ENCODE peak calls at places on chromosomes 5 and 9, in five cellular contexts. X, W, B, H and L are unnamed samples.

GRCh38 chr5:59039003-59039295 is 456.1 kb downstream of the RAB3C start:
- DNase-seq in X (no peak), W (no peak), B (peak), H (no peak), L (no peak)

GRCh38 chr9:87465791-87466190 is 31.9 kb upstream of the DAPK1 start:
- DNase-seq in X (no peak), W (no peak), B (no peak), H (no peak), L (no peak)

GRCh38 chr9:18333157-18333556 is 140.8 kb upstream of the ADAMTSL1 start:
- DNase-seq in X (no peak), W (no peak), B (peak), H (no peak), L (no peak)

GRCh38 chr5:1792842-1793266 is 6.8 kb downstream of the MRPL36 start:
- DNase-seq in X (no peak), W (peak), B (peak), H (no peak), L (no peak)

GRCh38 chr5:94901071-94901979 is 282.9 kb downstream of the SLF1 start:
- DNase-seq in X (no peak), W (peak), B (peak), H (no peak), L (no peak)

GRCh38 chr5:176822041-176822425 is 11.7 kb downstream of the UNC5A start:
- DNase-seq in X (no peak), W (no peak), B (no peak), H (no peak), L (no peak)

GRCh38 chr5:72561407-72561972 is 54.3 kb upstream of the ZNF366 start:
- DNase-seq in X (no peak), W (no peak), B (no peak), H (no peak), L (no peak)

GRCh38 chr5:67262202-67262601 is 65.6 kb upstream of the CD180 start:
- DNase-seq in X (no peak), W (no peak), B (no peak), H (no peak), L (no peak)

GRCh38 chr9:116951588-116952433 is 264.7 kb downstream of the TRIM32 start:
- DNase-seq in X (no peak), W (peak), B (peak), H (no peak), L (no peak)

GRCh38 chr9:79980440-79980839 is 408.7 kb downstream of the TLE4 start:
- DNase-seq in X (no peak), W (no peak), B (no peak), H (no peak), L (no peak)

GRCh38 chr9:112945620-112946208 is 55.0 kb upstream of the SLC46A2 start:
- DNase-seq in X (no peak), W (no peak), B (no peak), H (no peak), L (no peak)

GRCh38 chr9:123893831-123894460 is 36.0 kb downstream of the DENND1A start:
- DNase-seq in X (no peak), W (peak), B (peak), H (no peak), L (no peak)

GRCh38 chr5:133287500-133287899 is 235.7 kb downstream of the HSPA4 start:
- DNase-seq in X (peak), W (no peak), B (peak), H (peak), L (peak)

GRCh38 chr9:125317704-125318103 is 56.1 kb downstream of the GAPVD1 start:
- DNase-seq in X (no peak), W (no peak), B (no peak), H (no peak), L (no peak)

GRCh38 chr9:108636023-108636422 is 219.8 kb downstream of the ACTL7B start:
- DNase-seq in X (no peak), W (no peak), B (no peak), H (no peak), L (no peak)

GRCh38 chr9:38059233-38059936 is 9.6 kb downstream of the SHB start:
- DNase-seq in X (no peak), W (no peak), B (peak), H (no peak), L (no peak)

GRCh38 chr9:105226055-105226454 is 18.4 kb upstream of the SLC44A1 start:
- DNase-seq in X (no peak), W (no peak), B (no peak), H (no peak), L (no peak)

GRCh38 chr9:133463864-133464615 is 4.3 kb downstream of the CACFD1 start:
- DNase-seq in X (no peak), W (no peak), B (no peak), H (peak), L (no peak)

GRCh38 chr5:55994502-55994997 is at the start of gene IL6ST:
- DNase-seq in X (no peak), W (peak), B (peak), H (no peak), L (no peak)

GRCh38 chr9:32382582-32383320 is 1.7 kb upstream of the ACO1 start:
- DNase-seq in X (no peak), W (no peak), B (no peak), H (no peak), L (no peak)

GRCh38 chr5:6535594-6535993 is 86.9 kb downstream of the UBE2QL1 start:
- DNase-seq in X (no peak), W (no peak), B (no peak), H (no peak), L (no peak)

GRCh38 chr9:133428579-133429215 is 6.5 kb downstream of the ADAMTS13 start:
- DNase-seq in X (no peak), W (no peak), B (no peak), H (no peak), L (no peak)

GRCh38 chr9:20898885-20899554 is 132.4 kb downstream of the HACD4 start:
- DNase-seq in X (no peak), W (peak), B (peak), H (no peak), L (peak)

GRCh38 chr5:98771389-98772109 is 1.9 kb upstream of the RGMB start:
- DNase-seq in X (peak), W (peak), B (peak), H (peak), L (peak)

GRCh38 chr5:171990713-171991015 is 15.8 kb downstream of the FBXW11 start:
- DNase-seq in X (no peak), W (no peak), B (no peak), H (no peak), L (no peak)

GRCh38 chr9:34961574-34962480 is 3.7 kb downstream of the PHF24 start:
- DNase-seq in X (no peak), W (peak), B (peak), H (no peak), L (no peak)

GRCh38 chr9:101398335-101398929 is at the start of the genes MRPL50 and ZNF189:
- DNase-seq in X (peak), W (peak), B (peak), H (peak), L (peak)

GRCh38 chr5:76804266-76804665 is 14.6 kb upstream of the F2RL1 start:
- DNase-seq in X (no peak), W (no peak), B (no peak), H (no peak), L (no peak)

GRCh38 chr5:167867281-167867680 is 424.2 kb upstream of the WWC1 start:
- DNase-seq in X (no peak), W (no peak), B (no peak), H (no peak), L (no peak)

GRCh38 chr5:150136290-150136689 is 19.4 kb downstream of the PDGFRB start:
- DNase-seq in X (no peak), W (no peak), B (no peak), H (no peak), L (no peak)

GRCh38 chr9:16136961-16137360 is 584.1 kb downstream of the CCDC171 start:
- DNase-seq in X (no peak), W (peak), B (peak), H (no peak), L (no peak)

GRCh38 chr5:96718635-96719077 is 56.5 kb downstream of the CAST start:
- DNase-seq in X (no peak), W (no peak), B (no peak), H (peak), L (peak)

GRCh38 chr5:68884144-68884754 is 209.6 kb upstream of the SLC30A5 start:
- DNase-seq in X (no peak), W (no peak), B (no peak), H (no peak), L (no peak)

GRCh38 chr9:4034404-4034803 is 265.5 kb downstream of the GLIS3 start:
- DNase-seq in X (no peak), W (no peak), B (no peak), H (no peak), L (no peak)

GRCh38 chr9:112121633-112122032 is 53.5 kb downstream of the SUSD1 start:
- DNase-seq in X (no peak), W (no peak), B (no peak), H (no peak), L (no peak)

GRCh38 chr5:38408446-38409175 is 147.8 kb downstream of the LIFR start:
- DNase-seq in X (no peak), W (no peak), B (no peak), H (no peak), L (no peak)

GRCh38 chr5:31185951-31186350 is 7.5 kb upstream of the CDH6 start:
- DNase-seq in X (no peak), W (no peak), B (no peak), H (no peak), L (no peak)
- TF ChIP-seq CTCF in X (no peak), W (no peak), B (no peak), H (no peak), L (no peak)

DNA sequence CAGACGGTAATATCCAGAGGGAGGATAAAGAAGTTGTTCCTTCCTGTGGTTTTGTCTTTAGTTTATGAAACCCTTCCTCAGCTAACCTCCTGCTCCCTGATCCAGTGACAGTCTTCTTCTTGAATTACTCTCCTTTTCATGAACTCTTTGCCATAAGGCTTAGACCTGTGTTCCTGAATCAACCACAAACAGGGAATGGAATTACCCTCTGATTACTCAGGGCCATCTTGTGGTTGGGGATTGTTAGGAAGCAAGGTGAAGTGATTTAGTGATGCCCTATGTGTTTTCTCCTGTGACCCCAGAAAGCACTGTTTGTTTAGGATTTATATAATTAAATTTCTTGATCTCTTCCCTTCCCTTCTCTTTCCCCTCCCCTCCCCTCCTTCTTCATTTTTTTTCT is 409.1 kb downstream of the TAF11L14 start:
- DNase-seq in X (no peak), W (no peak), B (no peak), H (no peak), L (no peak)
- TF ChIP-seq CTCF in X (no peak), W (no peak), B (no peak), H (no peak), L (no peak)

GRCh38 chr5:50325237-50325832 is 115.8 kb downstream of the EMB start:
- DNase-seq in X (peak), W (peak), B (peak), H (no peak), L (peak)

GRCh38 chr5:50318220-50318619 is 122.9 kb downstream of the EMB start:
- DNase-seq in X (no peak), W (no peak), B (no peak), H (no peak), L (no peak)

GRCh38 chr5:50320131-50320749 is 120.8 kb downstream of the EMB start:
- DNase-seq in X (no peak), W (no peak), B (peak), H (no peak), L (no peak)
- TF ChIP-seq CTCF in X (no peak), W (peak), B (peak), H (peak), L (no peak)

GRCh38 chr5:142211013-142211412 is 102.4 kb downstream of the NDFIP1 start:
- DNase-seq in X (no peak), W (no peak), B (no peak), H (no peak), L (no peak)

GRCh38 chr5:142211918-142212317 is 103.3 kb downstream of the NDFIP1 start:
- DNase-seq in X (no peak), W (no peak), B (no peak), H (no peak), L (no peak)

GRCh38 chr5:142219146-142219545 is 105.7 kb downstream of the SPRY4 start:
- DNase-seq in X (no peak), W (no peak), B (no peak), H (no peak), L (no peak)

GRCh38 chr5:142213077-142213476 is 104.5 kb downstream of the NDFIP1 start:
- DNase-seq in X (no peak), W (no peak), B (no peak), H (no peak), L (no peak)

DNA sequence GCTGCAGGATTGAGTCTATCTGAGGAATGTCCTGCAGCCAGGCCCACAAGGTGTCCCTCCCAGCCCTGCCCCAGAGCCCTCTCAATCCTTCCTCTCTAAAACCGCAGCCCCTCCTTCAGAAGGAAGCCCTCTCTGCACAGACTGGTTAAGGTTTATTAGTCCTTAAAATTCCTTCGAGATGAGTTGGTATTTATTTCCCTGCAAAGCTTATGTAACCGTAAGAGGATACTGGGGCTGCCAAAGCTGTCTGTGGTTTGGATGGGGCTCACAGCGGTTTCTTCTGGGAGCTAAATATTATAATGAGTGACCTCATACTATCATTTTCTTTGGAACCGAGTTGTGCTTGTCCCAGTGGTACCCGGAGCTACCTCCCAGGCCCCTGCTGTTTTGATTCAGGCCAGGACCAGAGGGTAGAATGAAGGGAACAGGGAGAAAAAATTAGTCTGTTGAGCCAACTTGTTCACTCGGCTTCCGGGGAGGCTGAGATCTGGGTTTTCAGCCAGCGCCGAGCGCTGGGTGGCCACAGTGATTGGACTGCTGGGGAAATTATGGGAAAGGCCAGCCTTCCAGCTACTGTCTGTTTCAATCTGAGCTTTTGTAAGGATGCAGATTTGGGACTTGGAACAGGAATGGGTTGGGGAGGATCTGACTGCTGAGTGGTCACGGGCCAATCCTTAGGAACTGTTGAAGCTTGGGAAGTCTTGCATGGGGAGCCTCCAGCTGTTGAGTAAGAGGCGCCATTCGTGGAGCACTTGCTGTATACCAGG is 107.5 kb downstream of the NDFIP1 start:
- DNase-seq in X (no peak), W (peak), B (peak), H (peak), L (peak)
- TF ChIP-seq CTCF in X (no peak), W (no peak), B (no peak), H (no peak), L (no peak)

DNA sequence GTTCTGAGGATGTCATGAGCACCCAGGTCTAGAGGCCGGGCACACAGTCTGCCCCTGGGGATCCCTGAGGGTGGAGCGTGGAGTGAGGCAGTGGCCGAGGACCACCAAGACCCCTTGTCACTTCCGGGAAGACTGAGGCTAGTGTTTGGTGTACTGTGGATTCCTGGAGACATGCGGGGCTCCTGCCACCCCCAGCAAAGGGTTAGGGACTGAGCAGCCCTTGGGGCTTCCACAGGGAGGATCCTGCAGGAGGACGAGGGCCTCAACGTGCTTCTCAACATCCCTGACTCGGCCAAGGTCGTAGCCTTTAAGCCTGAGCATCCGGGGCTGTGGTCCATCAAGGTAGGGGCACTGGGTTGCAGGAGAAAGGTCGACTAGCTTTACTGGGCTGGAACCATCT is 29.9 kb downstream of the HMCN2 start:
- DNase-seq in X (no peak), W (no peak), B (no peak), H (no peak), L (no peak)
- TF ChIP-seq CTCF in X (no peak), W (no peak), B (no peak), H (no peak), L (no peak)